ENCODE peak calls at places on chromosomes 13 and 19, in five cellular contexts. G, F, J, U and S are unnamed samples.

GRCh38 chr13:94268661-94269060 is 210.8 kb downstream of the DCT start:
- DNase-seq in G (no peak), F (no peak), J (no peak), U (no peak), S (no peak)

GRCh38 chr13:52348983-52349780 is 56.8 kb downstream of the THSD1 start:
- DNase-seq in U (no peak), G (no peak), F (no peak), J (no peak), S (peak)

GRCh38 chr13:42591602-42592001 is 17.6 kb downstream of the TNFSF11 start:
- DNase-seq in J (no peak), G (no peak), F (no peak), U (no peak), S (no peak)

GRCh38 chr19:1746401-1747284 is 6.7 kb upstream of the ONECUT3 start:
- DNase-seq in F (no peak), G (no peak), U (no peak), J (no peak), S (no peak)

GRCh38 chr13:112510002-112510780 is 77.8 kb downstream of the TUBGCP3 start:
- DNase-seq in G (peak), F (peak), U (no peak), J (no peak), S (peak)

GRCh38 chr19:42051166-42052115 is 18.6 kb downstream of the GRIK5 start:
- DNase-seq in J (no peak), G (no peak), F (no peak), U (no peak), S (peak)

GRCh38 chr19:52735734-52736133 is 890 bp upstream of the ZNF611 start:
- DNase-seq in J (peak), U (peak), F (peak), G (peak), S (peak)

GRCh38 chr19:45271709-45272108 is 20.6 kb downstream of the MARK4 start:
- DNase-seq in U (no peak), J (no peak), G (no peak), F (no peak), S (no peak)

GRCh38 chr13:61463027-61463426 is 47.4 kb upstream of the PCDH20 start:
- DNase-seq in U (no peak), J (no peak), F (no peak), G (no peak), S (peak)

GRCh38 chr13:95067303-95067702 is 233.9 kb downstream of the ABCC4 start:
- DNase-seq in F (no peak), U (no peak), J (no peak), G (no peak), S (no peak)

GRCh38 chr13:99345345-99345744 is 38.1 kb upstream of the GPR183 start:
- DNase-seq in J (peak), F (no peak), U (no peak), G (no peak), S (no peak)

GRCh38 chr13:46893820-46894533 is 2.9 kb downstream of the HTR2A start:
- DNase-seq in F (peak), U (peak), J (peak), G (peak), S (peak)

GRCh38 chr13:41075034-41075433 is 13.7 kb downstream of the WBP4 start:
- DNase-seq in U (no peak), F (peak), J (peak), G (no peak), S (peak)

GRCh38 chr19:49498475-49498874 is 2.2 kb downstream of the RPS11 start:
- DNase-seq in U (no peak), G (no peak), F (no peak), J (no peak), S (no peak)

GRCh38 chr19:49499030-49499670 is 2.9 kb downstream of the RPS11 start:
- DNase-seq in G (no peak), U (no peak), J (no peak), F (no peak), S (no peak)

GRCh38 chr19:49496574-49497008 is 357 bp downstream of the RPS11 start:
- DNase-seq in G (no peak), U (no peak), F (no peak), J (no peak), S (no peak)

GRCh38 chr19:49497047-49497789 is 984 bp downstream of the RPS11 start:
- DNase-seq in F (peak), G (peak), U (peak), J (peak), S (peak)

DNA sequence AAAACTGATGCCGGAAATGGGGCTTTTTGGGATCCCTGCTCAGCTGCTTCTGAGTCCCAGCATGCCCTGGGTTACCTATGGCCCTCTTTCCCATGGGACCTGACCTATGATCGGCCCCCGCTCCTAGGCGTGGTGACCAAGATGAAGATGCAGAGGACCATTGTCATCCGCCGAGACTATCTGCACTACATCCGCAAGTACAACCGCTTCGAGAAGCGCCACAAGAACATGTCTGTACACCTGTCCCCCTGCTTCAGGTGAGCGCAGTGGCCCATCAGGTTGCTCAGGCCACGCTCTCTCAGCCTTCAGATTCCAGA is 1.5 kb downstream of the RPS11 start:
- DNase-seq in J (no peak), F (no peak), G (no peak), U (no peak), S (peak)
- H3K27ac ChIP-seq in J (peak), F (no peak), G (no peak), U (peak), S (no peak)

GRCh38 chr13:50243926-50244325 is 228.7 kb downstream of the KCNRG start:
- DNase-seq in U (no peak), F (no peak), J (no peak), G (no peak), S (no peak)
- H3K27ac ChIP-seq in U (no peak), F (no peak), J (no peak), G (no peak), S (peak)

GRCh38 chr19:40366697-40367561 is 18.4 kb downstream of the PLD3 start:
- DNase-seq in F (peak), J (no peak), U (no peak), G (no peak), S (peak)
- H3K27ac ChIP-seq in F (no peak), J (peak), U (no peak), G (no peak), S (peak)

GRCh38 chr19:46732172-46732938 is 13.5 kb upstream of the FKRP start:
- DNase-seq in G (no peak), U (no peak), J (peak), F (no peak), S (no peak)
- H3K27ac ChIP-seq in G (no peak), U (peak), J (no peak), F (no peak), S (no peak)

GRCh38 chr13:109243311-109243951 is 543.0 kb downstream of the IRS2 start:
- DNase-seq in F (no peak), J (no peak), G (no peak), U (no peak), S (peak)
- H3K27ac ChIP-seq in F (no peak), J (peak), G (no peak), U (peak), S (peak)

GRCh38 chr19:27753622-27754021 is 1459.3 kb downstream of the UQCRFS1 start:
- DNase-seq in U (no peak), F (no peak), G (no peak), J (no peak), S (no peak)
- H3K27ac ChIP-seq in U (no peak), F (no peak), G (no peak), J (no peak), S (no peak)

GRCh38 chr19:51339313-51339686 is 2.6 kb downstream of the VSIG10L start:
- DNase-seq in J (no peak), U (no peak), G (no peak), F (peak), S (peak)
- H3K27ac ChIP-seq in J (no peak), U (peak), G (no peak), F (no peak), S (peak)

DNA sequence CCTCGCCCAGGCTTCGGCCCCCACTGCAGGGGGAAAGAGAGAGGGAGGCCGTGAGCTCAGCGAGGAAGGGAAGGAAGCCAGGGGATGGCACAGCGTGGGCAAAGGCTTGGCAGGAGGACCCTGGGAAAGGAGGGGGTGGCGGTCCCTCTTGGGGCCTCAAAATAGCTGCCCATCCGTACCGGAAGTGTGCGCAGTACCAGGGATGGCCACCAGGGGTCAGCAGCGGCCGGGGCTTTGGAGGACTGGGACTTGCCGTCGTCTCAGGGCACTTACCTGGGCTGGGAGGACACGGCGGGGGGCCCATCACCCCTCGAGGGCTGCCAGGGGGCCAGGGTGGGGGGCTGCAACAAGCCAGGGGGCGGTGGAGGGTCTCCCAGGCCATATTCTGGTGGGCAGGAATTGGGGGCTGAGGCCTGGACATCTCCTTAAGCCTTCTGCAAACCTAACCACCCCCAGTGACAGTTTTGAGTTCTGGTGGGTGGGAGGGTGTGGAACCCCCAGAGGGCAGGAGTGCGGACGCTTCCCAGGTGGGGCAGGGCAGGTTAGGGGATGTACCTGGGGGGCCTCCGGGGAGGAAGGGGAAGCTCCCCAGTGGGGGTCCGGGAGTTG is 7.8 kb upstream of the TMEM161A start:
- DNase-seq in J (peak), U (peak), G (peak), F (peak), S (peak)
- H3K27ac ChIP-seq in J (no peak), U (peak), G (peak), F (no peak), S (no peak)

GRCh38 chr19:6279620-6279930 is 200 bp downstream of the MLLT1 start:
- DNase-seq in U (no peak), J (no peak), G (no peak), F (no peak), S (no peak)

GRCh38 chr19:6278740-6279619 is 795 bp downstream of the MLLT1 start:
- DNase-seq in G (peak), F (no peak), J (peak), U (no peak), S (peak)

GRCh38 chr19:6276447-6276846 is 3.3 kb downstream of the MLLT1 start:
- DNase-seq in U (peak), F (no peak), J (peak), G (no peak), S (peak)

GRCh38 chr19:6279931-6280591 is at the start of gene MLLT1:
- DNase-seq in F (peak), J (peak), G (peak), U (peak), S (peak)

DNA sequence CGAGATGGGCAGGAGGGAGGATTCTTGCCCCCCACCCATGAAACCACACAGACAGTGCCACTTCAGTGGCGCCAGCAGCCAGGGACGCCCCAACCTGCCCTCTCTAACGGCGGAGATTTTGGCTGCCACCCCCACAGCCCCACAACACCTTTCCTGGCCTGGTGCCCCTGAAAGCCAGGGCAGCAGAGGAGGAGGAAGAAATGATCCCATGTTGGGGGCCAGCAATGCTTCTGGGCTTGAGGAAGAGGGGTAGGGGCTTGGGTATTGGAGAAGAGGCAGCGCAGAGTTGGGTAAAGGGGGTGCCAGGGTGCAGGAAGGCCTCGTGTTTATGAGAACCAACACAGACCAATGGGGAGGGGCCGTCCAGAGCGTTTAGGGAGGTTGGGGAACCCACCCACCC is 1.7 kb downstream of the MLLT1 start:
- DNase-seq in U (no peak), J (no peak), G (no peak), F (no peak), S (no peak)
- H3K27ac ChIP-seq in U (peak), J (peak), G (peak), F (no peak), S (no peak)